ENCODE peak calls at places on chromosomes 1 and 21, in six cellular contexts. X is astrocyte of the spinal cord, W is GM10248, S is sigmoid colon, K is nephron progenitor cell, N is AG04450. I is an unnamed sample.

GRCh38 chr1:241325441-241325840 is 31.6 kb downstream of the RGS7 start:
- DNase-seq in K (no peak), X (no peak), N (no peak), S (no peak), W (no peak), I (no peak)

GRCh38 chr21:34771512-34772028 is 102.8 kb downstream of the CLIC6 start:
- DNase-seq in X (peak), N (no peak), W (no peak), K (no peak), S (no peak), I (peak)

GRCh38 chr1:188065917-188066316 is 1237.2 kb downstream of the PLA2G4A start:
- DNase-seq in N (peak), K (no peak), S (no peak), W (no peak), X (peak), I (peak)

GRCh38 chr1:3599286-3599811 is 12.0 kb downstream of the MEGF6 start:
- DNase-seq in N (no peak), W (no peak), S (no peak), X (no peak), K (no peak), I (no peak)

GRCh38 chr21:46092026-46092764 is 5.7 kb upstream of the COL6A2 start:
- DNase-seq in N (peak), X (peak), K (no peak), S (peak), W (peak), I (peak)

GRCh38 chr1:3463013-3463385 is 8.5 kb downstream of the ARHGEF16 start:
- DNase-seq in S (peak), X (no peak), N (no peak), W (no peak), K (no peak), I (no peak)

GRCh38 chr1:229730573-229730972 is 104.5 kb downstream of the URB2 start:
- DNase-seq in K (no peak), W (no peak), S (no peak), X (no peak), N (no peak), I (no peak)

GRCh38 chr21:25571726-25572121 is 35.6 kb downstream of the MRPL39 start:
- DNase-seq in W (no peak), S (no peak), K (no peak), X (no peak), N (no peak), I (no peak)

GRCh38 chr1:237258871-237259270 is 216.9 kb downstream of the RYR2 start:
- DNase-seq in N (no peak), W (no peak), S (peak), X (no peak), K (no peak), I (no peak)

GRCh38 chr1:103945774-103946173 is 196.1 kb downstream of the AMY1C start:
- DNase-seq in N (no peak), K (no peak), X (no peak), W (no peak), S (no peak), I (no peak)

GRCh38 chr1:156122519-156123355 is 8.2 kb downstream of the LMNA start:
- DNase-seq in S (peak), W (no peak), N (no peak), X (peak), K (no peak), I (peak)

GRCh38 chr1:68049941-68050878 is at the start of gene DIRAS3:
- DNase-seq in N (peak), S (no peak), X (peak), W (no peak), K (peak), I (peak)

GRCh38 chr1:75198163-75198562 is 64.0 kb downstream of the LHX8 start:
- DNase-seq in S (no peak), W (no peak), K (no peak), X (no peak), N (no peak), I (no peak)

GRCh38 chr1:218426343-218426657 is 81.2 kb downstream of the TGFB2 start:
- DNase-seq in S (peak), K (no peak), X (peak), W (no peak), N (no peak), I (peak)

GRCh38 chr1:31788825-31789256 is 24.7 kb upstream of the ADGRB2 start:
- DNase-seq in W (no peak), X (no peak), K (no peak), S (no peak), N (peak), I (peak)

GRCh38 chr1:175204285-175204684 is 11.7 kb upstream of the KIAA0040 start:
- DNase-seq in K (no peak), S (no peak), N (no peak), X (no peak), W (peak), I (no peak)

GRCh38 chr1:111856411-111857135 is 100.9 kb downstream of the DDX20 start:
- DNase-seq in S (no peak), K (no peak), X (no peak), W (no peak), N (no peak), I (no peak)

GRCh38 chr1:159152031-159152430 is 19.4 kb upstream of the CADM3 start:
- DNase-seq in K (no peak), W (no peak), X (no peak), S (no peak), N (no peak), I (no peak)

GRCh38 chr1:201503397-201504176 is 3.3 kb downstream of the CSRP1 start:
- DNase-seq in K (peak), W (no peak), X (peak), S (peak), N (peak), I (peak)

GRCh38 chr1:223143760-223144248 is 756 bp upstream of the TLR5 start:
- DNase-seq in S (peak), N (no peak), K (no peak), X (no peak), W (peak), I (no peak)

GRCh38 chr1:110212165-110213142 is 2.3 kb downstream of the KCNC4 start:
- DNase-seq in S (no peak), N (no peak), K (peak), X (no peak), W (no peak), I (no peak)

GRCh38 chr1:41455479-41456271 is 28.8 kb downstream of the EDN2 start:
- DNase-seq in K (no peak), X (peak), W (no peak), N (no peak), S (peak), I (no peak)

GRCh38 chr1:57590978-57591377 is 167.1 kb upstream of the DAB1 start:
- DNase-seq in K (no peak), W (no peak), S (no peak), N (no peak), X (no peak), I (no peak)

GRCh38 chr21:33042812-33043211 is 17.1 kb downstream of the OLIG2 start:
- DNase-seq in W (no peak), S (no peak), N (peak), X (peak), K (no peak), I (peak)

GRCh38 chr1:75731881-75732280 is 7.4 kb downstream of the ACADM start:
- DNase-seq in K (no peak), S (no peak), W (no peak), N (no peak), X (no peak), I (peak)

GRCh38 chr21:46091631-46092025 is 6.3 kb upstream of the COL6A2 start:
- DNase-seq in X (no peak), W (no peak), N (no peak), K (no peak), S (peak), I (no peak)

GRCh38 chr1:24910210-24910609 is 19.9 kb downstream of the RUNX3 start:
- DNase-seq in W (no peak), K (no peak), S (no peak), N (no peak), X (no peak), I (no peak)

GRCh38 chr21:42254631-42255030 is 35.7 kb downstream of the ABCG1 start:
- DNase-seq in W (no peak), N (no peak), X (no peak), K (no peak), S (no peak), I (no peak)

DNA sequence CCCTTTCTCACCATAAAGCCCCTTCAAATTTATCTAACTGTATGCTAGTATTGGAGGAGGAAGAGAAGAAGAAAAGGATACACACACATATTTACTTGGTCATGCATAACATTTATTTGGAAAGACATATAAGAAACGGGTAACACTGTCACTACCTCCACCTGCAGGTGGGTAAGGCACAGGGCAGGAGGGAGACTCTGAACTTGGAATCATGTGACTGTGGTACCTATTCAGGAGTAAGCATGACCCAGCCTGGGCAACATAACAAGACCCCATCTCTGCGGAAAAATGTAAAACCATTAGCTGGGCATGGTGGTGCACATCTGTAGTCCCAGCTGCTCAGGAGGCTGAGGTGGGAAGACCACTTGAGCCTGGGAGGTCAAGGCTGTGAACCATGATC is 1.4 kb upstream of the PADI6 start:
- DNase-seq in S (no peak), W (no peak), N (no peak), K (no peak), X (no peak), I (no peak)
- TF ChIP-seq CTCF in S (no peak), W (no peak), N (no peak), K (peak), X (peak), I (peak)

DNA sequence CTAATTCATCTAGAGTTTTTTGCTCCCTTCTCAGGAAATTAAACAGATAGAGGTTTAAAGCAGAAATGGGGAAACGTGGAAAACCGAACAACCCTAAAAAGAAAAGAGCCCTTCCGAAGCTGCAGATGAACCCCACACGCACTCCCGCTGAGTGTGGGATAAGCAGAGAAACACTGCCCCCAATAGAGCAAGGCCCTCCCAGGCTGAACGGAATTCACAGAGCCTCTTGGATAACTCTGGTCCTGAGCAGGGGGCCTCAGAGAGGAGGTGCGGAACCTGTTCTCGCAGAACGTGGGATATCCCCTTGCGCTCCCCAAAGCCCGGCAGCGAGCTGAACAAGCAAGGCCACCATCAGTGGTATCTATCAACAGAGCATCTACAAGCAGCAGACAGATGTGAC is 44.9 kb downstream of the SSBP3 start:
- DNase-seq in S (no peak), K (no peak), W (no peak), X (no peak), N (no peak), I (no peak)
- TF ChIP-seq CTCF in S (no peak), K (no peak), W (no peak), X (no peak), N (no peak), I (peak)

GRCh38 chr1:69104859-69105258 is 462.9 kb upstream of the LRRC7 start:
- DNase-seq in K (no peak), N (no peak), X (no peak), W (no peak), S (no peak), I (no peak)
- TF ChIP-seq CTCF in K (no peak), N (no peak), X (no peak), W (no peak), S (no peak), I (no peak)

GRCh38 chr1:21217812-21218596 is 41.3 kb upstream of the EIF4G3 start:
- DNase-seq in S (no peak), N (no peak), X (no peak), K (peak), W (peak), I (peak)
- TF ChIP-seq CTCF in S (no peak), N (peak), X (peak), K (peak), W (peak), I (peak)

GRCh38 chr1:203173156-203173555 is 2.5 kb downstream of the MYBPH start:
- DNase-seq in K (no peak), X (no peak), N (no peak), S (no peak), W (no peak), I (no peak)
- TF ChIP-seq CTCF in K (no peak), X (no peak), N (no peak), S (no peak), W (no peak), I (no peak)

DNA sequence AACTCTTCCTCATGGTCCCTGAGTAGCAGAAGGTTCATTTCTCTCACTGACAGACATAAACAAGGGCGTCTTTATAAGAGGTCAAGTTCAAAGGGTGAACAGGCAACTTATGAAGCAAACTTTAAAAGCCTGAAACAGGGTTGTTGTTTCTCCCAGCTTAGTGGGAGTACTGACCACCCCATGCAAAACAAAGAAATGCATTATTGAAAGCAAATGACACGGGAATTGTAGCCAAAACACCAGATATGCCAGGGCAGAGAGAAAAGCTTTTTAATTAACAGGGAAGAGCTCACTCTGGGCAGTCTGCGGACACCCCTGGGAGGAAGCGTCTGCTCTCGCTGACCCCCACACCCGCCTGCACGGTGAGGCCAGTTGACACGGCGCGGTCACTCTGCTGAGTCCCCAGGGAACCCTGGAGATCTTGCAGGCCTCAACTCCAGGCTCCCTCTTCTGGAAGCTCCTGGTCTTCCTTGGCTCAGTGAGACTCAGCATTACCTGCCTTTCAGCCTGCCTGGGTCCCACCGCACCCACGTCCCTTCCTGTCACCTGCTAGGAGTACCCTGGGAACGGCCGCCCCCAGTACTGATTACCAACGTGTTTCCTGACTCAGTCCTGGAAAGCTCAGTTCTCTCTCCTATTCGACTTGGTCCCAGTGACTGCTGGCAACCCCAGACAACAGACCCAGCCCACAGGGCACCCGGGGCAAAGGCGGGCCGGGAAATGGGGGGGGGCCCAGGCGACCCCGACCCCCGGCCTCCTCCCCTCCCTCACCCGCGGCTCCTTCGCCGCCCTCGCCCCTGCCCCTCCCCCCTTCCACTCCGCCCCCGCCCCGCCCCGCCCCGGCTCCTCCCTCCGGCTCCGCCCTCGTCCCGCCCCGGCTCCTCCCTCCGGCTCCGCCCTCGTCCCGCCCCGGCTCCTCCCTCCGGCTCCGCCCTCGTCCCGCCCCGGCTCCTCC is 972 bp downstream of the CFAP410 start:
- DNase-seq in N (no peak), W (peak), K (peak), X (peak), S (peak), I (peak)
- TF ChIP-seq CTCF in N (peak), W (peak), K (no peak), X (peak), S (no peak), I (peak)

DNA sequence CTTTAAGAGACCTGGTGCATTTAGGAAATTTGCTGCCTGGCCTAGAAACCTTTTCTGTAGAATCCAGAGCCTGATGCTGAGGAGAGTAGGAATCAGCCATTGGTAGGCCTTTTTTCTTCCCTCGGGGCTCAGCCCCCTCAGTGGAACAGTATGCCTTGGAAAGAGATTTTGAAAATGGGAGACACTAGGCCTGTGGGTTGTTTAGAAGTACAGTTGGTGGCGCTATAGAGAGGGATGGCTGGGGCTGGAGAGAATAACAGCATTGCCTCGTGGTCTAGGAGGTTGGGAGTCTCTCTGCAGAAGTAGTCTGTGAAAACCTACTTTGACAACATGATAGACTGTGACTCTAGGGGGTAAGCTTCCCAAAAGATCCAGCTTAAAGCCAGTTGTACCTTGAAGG is 8.2 kb downstream of the KIF2C start:
- DNase-seq in S (no peak), K (no peak), N (no peak), X (no peak), W (no peak), I (no peak)
- TF ChIP-seq CTCF in S (no peak), K (no peak), N (no peak), X (no peak), W (no peak), I (no peak)

DNA sequence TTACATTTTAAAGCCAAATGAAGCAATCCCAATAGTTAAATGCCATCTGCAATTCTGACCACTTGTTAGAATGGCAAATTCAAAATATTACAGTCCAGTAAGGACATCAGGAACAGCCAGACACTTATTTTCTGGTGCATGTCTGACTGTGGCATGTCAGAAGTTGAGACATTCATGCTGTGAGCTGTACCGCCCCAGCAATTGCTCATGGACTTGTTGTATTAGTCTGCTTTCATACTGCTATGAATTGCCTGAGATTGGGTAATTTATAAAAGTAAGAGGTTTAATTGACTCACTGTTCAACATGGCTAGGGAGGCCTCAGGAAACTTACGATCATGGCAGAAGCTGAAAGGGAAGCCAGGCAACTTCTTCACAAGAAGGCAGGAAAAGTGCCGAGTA is 19.1 kb downstream of the DDAH1 start:
- DNase-seq in K (no peak), N (no peak), W (no peak), X (peak), S (no peak), I (peak)
- TF ChIP-seq CTCF in K (no peak), N (no peak), W (no peak), X (no peak), S (no peak), I (no peak)

I was measured in fibroblast of villous mesenchyme.